ENCODE peak calls at places on chromosomes 16 and 17, in eight cellular contexts. Q, S, R, A, X, L, G and D are unnamed samples.

GRCh38 chr17:60640503-60640902 is 37.1 kb upstream of the BCAS3 start:
- DNase-seq in Q (no peak), S (no peak), R (peak; percentile 49), A (no peak), X (no peak), L (no peak), G (peak; percentile 20), D (no peak)

GRCh38 chr17:49460401-49460800 is 34.7 kb upstream of the NGFR start:
- DNase-seq in Q (no peak), S (no peak), R (no peak), A (no peak), X (no peak), L (no peak), G (no peak), D (no peak)

GRCh38 chr17:10927712-10928111 is 89.8 kb upstream of the PIRT start:
- DNase-seq in Q (no peak), S (no peak), R (no peak), A (no peak), X (no peak), L (no peak), G (no peak), D (no peak)

GRCh38 chr17:49519781-49520180 is 24.7 kb downstream of the NGFR start:
- DNase-seq in Q (no peak), S (no peak), R (no peak), A (no peak), X (no peak), L (no peak), G (no peak), D (no peak)

GRCh38 chr16:71626018-71626857 is at the start of gene MARVELD3:
- DNase-seq in Q (no peak), S (no peak), R (no peak), A (no peak), X (peak; percentile 97), L (peak; percentile 93), G (peak; percentile 51), D (no peak)

GRCh38 chr17:74924250-74924948 is at the start of gene OTOP2:
- DNase-seq in Q (no peak), S (no peak), R (no peak), A (no peak), X (no peak), L (no peak), G (peak; percentile 38), D (peak; percentile 12)

GRCh38 chr17:72361892-72362291 is 241.1 kb downstream of the SOX9 start:
- DNase-seq in Q (no peak), S (no peak), R (no peak), A (no peak), X (no peak), L (no peak), G (no peak), D (no peak)

GRCh38 chr17:40309938-40310510 is 1.0 kb downstream of the RARA start:
- DNase-seq in Q (no peak), S (no peak), R (no peak), A (no peak), X (no peak), L (no peak), G (no peak), D (peak; percentile 27)

GRCh38 chr17:79022507-79022991 is 1.4 kb upstream of the C1QTNF1 start:
- DNase-seq in Q (peak; percentile 74), S (no peak), R (no peak), A (no peak), X (peak; percentile 46), L (peak; percentile 63), G (no peak), D (peak; percentile 48)

GRCh38 chr17:5885336-5885735 is 184.8 kb upstream of the WSCD1 start:
- DNase-seq in Q (no peak), S (no peak), R (no peak), A (no peak), X (no peak), L (no peak), G (no peak), D (no peak)

GRCh38 chr16:11437069-11437468 is 91.8 kb downstream of the RMI2 start:
- DNase-seq in Q (no peak), S (no peak), R (no peak), A (no peak), X (no peak), L (no peak), G (no peak), D (no peak)

GRCh38 chr17:74276561-74277009 is 2.6 kb downstream of the DNAI2 start:
- DNase-seq in Q (no peak), S (no peak), R (no peak), A (no peak), X (no peak), L (no peak), G (peak; percentile 55), D (peak; percentile 12)

GRCh38 chr16:50202926-50203624 is 50.0 kb downstream of the TENT4B start:
- DNase-seq in Q (no peak), S (no peak), R (peak; percentile 81), A (peak; percentile 71), X (no peak), L (no peak), G (no peak), D (no peak)

GRCh38 chr16:57867000-57867561 is 64.8 kb upstream of the KIFC3 start:
- DNase-seq in Q (no peak), S (no peak), R (no peak), A (no peak), X (no peak), L (no peak), G (no peak), D (no peak)

GRCh38 chr16:56999409-57000270 is 10.3 kb downstream of the NLRC5 start:
- DNase-seq in Q (no peak), S (peak; percentile 47), R (no peak), A (no peak), X (no peak), L (peak; percentile 43), G (no peak), D (no peak)

GRCh38 chr17:63932008-63932561 is at the start of gene CD79B:
- DNase-seq in Q (peak; percentile 56), S (no peak), R (no peak), A (no peak), X (no peak), L (no peak), G (no peak), D (no peak)

GRCh38 chr17:18017958-18018357 is 21.0 kb downstream of the ATPAF2 start:
- DNase-seq in Q (no peak), S (no peak), R (no peak), A (no peak), X (no peak), L (peak; percentile 35), G (no peak), D (no peak)

DNA sequence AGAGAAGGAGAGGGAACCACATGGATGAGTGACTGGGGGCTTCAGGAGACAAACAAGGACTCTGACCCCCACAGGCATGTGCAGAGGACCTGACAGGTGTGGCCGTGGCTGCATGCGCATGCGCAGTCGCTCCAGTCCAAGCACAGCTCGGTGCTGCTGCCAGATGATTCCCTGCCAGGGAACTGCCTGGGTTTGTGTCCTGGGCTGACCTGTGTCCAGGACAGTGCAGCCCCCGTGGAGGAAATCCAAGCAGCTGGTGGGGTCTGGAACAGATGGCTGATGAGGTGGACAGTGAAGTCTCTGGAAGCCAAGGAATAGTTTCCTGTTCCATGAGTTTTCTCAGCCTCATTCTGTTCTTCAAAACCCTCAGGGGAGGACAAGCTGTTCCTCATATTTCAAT is 27.3 kb downstream of the LASP1 start:
- DNase-seq in Q (peak; percentile 93), S (no peak), R (no peak), A (no peak), X (peak; percentile 79), L (no peak), G (no peak), D (peak; percentile 63)
- H3K4me1 ChIP-seq in Q (peaks cover 53% of the 10 kb centered on the region), S (peaks cover 79% of the 10 kb centered on the region), R (peaks cover 76% of the 10 kb centered on the region), A (peaks cover 12% of the 10 kb centered on the region), X (peaks cover 51% of the 10 kb centered on the region), L (peaks cover 75% of the 10 kb centered on the region), G (peaks cover 47% of the 10 kb centered on the region), D (peaks cover 69% of the 10 kb centered on the region)

GRCh38 chr17:82794781-82795505 is 43.1 kb downstream of the TBCD start:
- DNase-seq in Q (no peak), S (no peak), R (no peak), A (no peak), X (no peak), L (no peak), G (no peak), D (no peak)
- H3K27ac ChIP-seq in Q (peak overlapping the region; percentile 55), S (no peak overlapping the region), R (no peak overlapping the region), A (no peak overlapping the region), X (peak overlapping the region; percentile 63), L (peak overlapping the region; percentile 72), G (no peak overlapping the region), D (peak overlapping the region; percentile 58)

GRCh38 chr17:14295676-14296075 is 5.2 kb upstream of the HS3ST3B1 start:
- DNase-seq in Q (no peak), S (no peak), R (no peak), A (no peak), X (no peak), L (no peak), G (no peak), D (no peak)

GRCh38 chr17:14296511-14296910 is 4.4 kb upstream of the HS3ST3B1 start:
- DNase-seq in Q (no peak), S (no peak), R (no peak), A (no peak), X (no peak), L (no peak), G (no peak), D (no peak)

GRCh38 chr17:14298221-14298994 is 2.5 kb upstream of the HS3ST3B1 start:
- DNase-seq in Q (no peak), S (no peak), R (no peak), A (no peak), X (no peak), L (no peak), G (peak; percentile 72), D (no peak)

GRCh38 chr17:14297161-14297851 is 3.6 kb upstream of the HS3ST3B1 start:
- DNase-seq in Q (peak; percentile 67), S (no peak), R (peak; percentile 29), A (peak; percentile 71), X (peak; percentile 77), L (peak; percentile 38), G (peak; percentile 86), D (no peak)

DNA sequence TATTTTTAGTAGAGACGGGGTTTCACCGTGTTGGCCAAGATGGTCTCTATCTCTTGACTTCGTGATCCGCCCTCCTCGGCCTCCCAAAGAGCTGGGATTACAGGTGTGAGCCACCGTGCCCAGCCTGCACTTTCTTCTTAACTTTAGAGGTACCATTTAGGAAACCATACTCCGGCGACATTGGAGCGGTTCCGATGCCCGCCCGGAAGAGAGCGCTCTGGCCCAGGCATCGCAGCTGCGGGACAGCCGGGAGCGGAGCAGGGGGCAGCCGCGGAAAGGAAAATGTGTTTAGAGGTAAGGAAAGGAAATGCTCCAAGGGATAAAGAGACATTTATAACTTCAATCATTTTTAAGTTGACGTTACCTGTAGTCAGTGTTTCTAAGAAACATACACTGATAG is 6.0 kb upstream of the HS3ST3B1 start:
- DNase-seq in Q (no peak), S (no peak), R (no peak), A (no peak), X (no peak), L (no peak), G (no peak), D (no peak)
- H3K4me3 ChIP-seq in Q (no peak overlapping the region), S (no peak overlapping the region), R (no peak overlapping the region), A (no peak overlapping the region), X (no peak overlapping the region), L (no peak overlapping the region), G (no peak overlapping the region), D (no peak overlapping the region)

DNA sequence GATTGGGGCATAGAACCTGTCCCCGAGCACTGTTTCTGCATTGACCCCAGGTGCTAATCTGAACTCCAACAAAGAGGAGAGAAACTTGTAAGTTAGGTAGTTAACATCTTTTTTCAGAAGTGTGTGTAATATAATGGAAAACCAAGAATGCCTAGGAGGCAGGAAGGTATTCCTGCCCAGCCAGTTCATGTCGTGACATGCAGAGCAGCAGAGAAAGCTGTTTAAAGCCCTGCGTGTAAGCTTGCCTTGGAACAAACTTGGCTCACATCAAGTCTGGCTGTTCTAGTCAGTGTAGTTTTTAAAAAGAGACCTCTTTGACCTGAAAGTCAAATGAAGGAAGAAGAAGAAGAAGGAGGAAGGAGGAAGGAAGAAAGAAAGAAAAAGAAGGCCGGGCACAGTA is 2.1 kb upstream of the GNA13 start:
- DNase-seq in Q (no peak), S (no peak), R (no peak), A (no peak), X (no peak), L (peak; percentile 11), G (no peak), D (no peak)
- H3K4me1 ChIP-seq in Q (peaks cover 20% of the 10 kb centered on the region), S (peaks cover 13% of the 10 kb centered on the region), R (peaks cover 49% of the 10 kb centered on the region), A (peaks cover 50% of the 10 kb centered on the region), X (no peaks in the 10 kb centered on the region), L (peaks cover 25% of the 10 kb centered on the region), G (peaks cover 34% of the 10 kb centered on the region), D (peaks cover 25% of the 10 kb centered on the region)